ENCODE peak calls at places on chromosomes 11 and 22, in four cellular contexts. P, O, C and X are unnamed samples.

GRCh38 chr11:114250993-114251796 is 45.0 kb upstream of the NNMT start:
- DNase-seq in C (no peak), O (no peak), P (peak; percentile 32), X (no peak)

GRCh38 chr11:11261629-11262028 is 91.4 kb downstream of the CSNK2A3 start:
- DNase-seq in C (no peak), P (no peak), O (no peak), X (no peak)

GRCh38 chr11:68976095-68976494 is 4.7 kb downstream of the MRGPRD start:
- DNase-seq in O (no peak), P (no peak), C (no peak), X (no peak)

GRCh38 chr11:69138265-69138664 is 17.5 kb upstream of the SMIM38 start:
- DNase-seq in C (peak; percentile 51), O (no peak), P (peak; percentile 72), X (peak; percentile 41)

GRCh38 chr11:43825217-43825816 is 55.3 kb upstream of the ALKBH3 start:
- DNase-seq in P (peak; percentile 51), C (peak; percentile 34), O (no peak), X (no peak)

GRCh38 chr22:38868286-38868721 is 3.7 kb downstream of the CBX6 start:
- DNase-seq in C (no peak), O (no peak), P (no peak), X (no peak)

GRCh38 chr11:115644846-115645245 is 140.6 kb upstream of the CADM1 start:
- DNase-seq in P (no peak), C (no peak), O (no peak), X (no peak)

GRCh38 chr11:12865871-12866595 is 143.1 kb upstream of the RASSF10 start:
- DNase-seq in C (no peak), P (no peak), O (no peak), X (no peak)

GRCh38 chr11:100815787-100816330 is 128.8 kb downstream of the ARHGAP42 start:
- DNase-seq in O (no peak), C (no peak), P (no peak), X (no peak)

GRCh38 chr22:44361391-44362126 is 48.8 kb upstream of the SHISAL1 start:
- DNase-seq in P (no peak), C (no peak), O (peak; percentile 30), X (no peak)

GRCh38 chr11:5243845-5244180 is 5.8 kb downstream of the HBG1 start:
- DNase-seq in O (no peak), C (no peak), P (no peak), X (no peak)

GRCh38 chr11:57210731-57211335 is 26.2 kb downstream of the APLNR start:
- DNase-seq in P (no peak), C (no peak), O (no peak), X (no peak)

GRCh38 chr11:17852246-17852645 is 117.7 kb downstream of the KCNC1 start:
- DNase-seq in C (no peak), O (no peak), P (no peak), X (no peak)

GRCh38 chr22:36386900-36387663 is 685 bp downstream of the MYH9 start:
- DNase-seq in C (no peak), O (peak; percentile 92), P (no peak), X (no peak)

GRCh38 chr11:3192511-3193372 is 25.9 kb downstream of the MRGPRG start:
- DNase-seq in O (no peak), C (no peak), P (no peak), X (no peak)

GRCh38 chr11:44304091-44305084 is 5.6 kb downstream of the ALX4 start:
- DNase-seq in C (no peak), O (no peak), P (no peak), X (no peak)